ENCODE peak calls at places on chromosomes 13 and 19, in six cellular contexts. One of them, this sample, is unnamed.

GRCh38 chr19:435056-435706 is 25.7 kb downstream of the SHC2 start:
- DNase-seq in ELR: no peak
- DNase-seq in T-helper 2 cell: no peak
- DNase-seq in left ventricle myocardium superior: no peak
- DNase-seq in spleen: no peak
- DNase-seq in amygdala: no peak
- DNase-seq in this sample: no peak

GRCh38 chr13:29496241-29496712 is 99.2 kb downstream of the SLC7A1 start:
- DNase-seq in ELR: no peak
- DNase-seq in amygdala: no peak
- DNase-seq in T-helper 2 cell: no peak
- DNase-seq in left ventricle myocardium superior: peak; percentile 79
- DNase-seq in spleen: peak; percentile 82
- DNase-seq in this sample: no peak

GRCh38 chr19:2487090-2487489 is 11.2 kb downstream of the GADD45B start:
- DNase-seq in left ventricle myocardium superior: no peak
- DNase-seq in T-helper 2 cell: no peak
- DNase-seq in ELR: no peak
- DNase-seq in spleen: no peak
- DNase-seq in amygdala: no peak
- DNase-seq in this sample: no peak

GRCh38 chr13:66795636-66796035 is 434.5 kb downstream of the PCDH9 start:
- DNase-seq in T-helper 2 cell: no peak
- DNase-seq in spleen: no peak
- DNase-seq in left ventricle myocardium superior: no peak
- DNase-seq in ELR: no peak
- DNase-seq in amygdala: no peak
- DNase-seq in this sample: no peak

GRCh38 chr19:51750381-51751124 is 1.1 kb downstream of the FPR1 start:
- DNase-seq in spleen: no peak
- DNase-seq in amygdala: no peak
- DNase-seq in left ventricle myocardium superior: no peak
- DNase-seq in ELR: peak; percentile 45
- DNase-seq in T-helper 2 cell: no peak
- DNase-seq in this sample: no peak

GRCh38 chr19:38206928-38207327 is 17.1 kb downstream of the DPF1 start:
- DNase-seq in amygdala: no peak
- DNase-seq in left ventricle myocardium superior: no peak
- DNase-seq in ELR: no peak
- DNase-seq in spleen: no peak
- DNase-seq in T-helper 2 cell: no peak
- DNase-seq in this sample: no peak

GRCh38 chr13:106917024-106917491 is 349.1 kb upstream of the ARGLU1 start:
- DNase-seq in amygdala: peak; percentile 27
- DNase-seq in left ventricle myocardium superior: peak; percentile 52
- DNase-seq in ELR: no peak
- DNase-seq in T-helper 2 cell: no peak
- DNase-seq in spleen: no peak
- DNase-seq in this sample: no peak

GRCh38 chr19:44401108-44401786 is at the start of gene ZNF285:
- DNase-seq in ELR: peak; percentile 97
- DNase-seq in spleen: peak; percentile 92
- DNase-seq in amygdala: no peak
- DNase-seq in T-helper 2 cell: peak; percentile 29
- DNase-seq in left ventricle myocardium superior: peak; percentile 98
- DNase-seq in this sample: peak; percentile 80

GRCh38 chr19:49546825-49547565 is 19.2 kb downstream of the RCN3 start:
- DNase-seq in amygdala: peak; percentile 52
- DNase-seq in spleen: no peak
- DNase-seq in T-helper 2 cell: no peak
- DNase-seq in left ventricle myocardium superior: no peak
- DNase-seq in ELR: peak; percentile 91
- DNase-seq in this sample: peak; percentile 52

GRCh38 chr19:52188822-52189744 is 769 bp upstream of the PPP2R1A start:
- DNase-seq in ELR: peak; percentile 66
- DNase-seq in spleen: peak; percentile 100
- DNase-seq in T-helper 2 cell: peak; percentile 93
- DNase-seq in left ventricle myocardium superior: peak; percentile 99
- DNase-seq in amygdala: no peak
- DNase-seq in this sample: peak; percentile 47

GRCh38 chr13:33767140-33767539 is 50.8 kb upstream of the RFC3 start:
- DNase-seq in left ventricle myocardium superior: no peak
- DNase-seq in T-helper 2 cell: no peak
- DNase-seq in amygdala: no peak
- DNase-seq in spleen: no peak
- DNase-seq in ELR: no peak
- DNase-seq in this sample: no peak

This sample was measured in tibial nerve.